ENCODE peak calls at places on chromosomes 5 and 9, in eight cellular contexts. H is NCI-H1694, N is T follicular helper cell, K is amygdala, S is fibroblast of lung, J is globus pallidus, Q is HCT116, G is NCI-H2029 treated with DMSO at 0.1 percent for 48 hours. P is an unnamed sample.
A peak's percentile ranks its signal among the peaks of the same experiment; 100 is the strongest.

GRCh38 chr9:21993893-21994525 is at the start of gene CDKN2A:
- DNase-seq in H (no peak), N (no peak), K (no peak), S (peak; percentile 62), J (no peak), Q (no peak), G (peak; percentile 35), P (no peak)

GRCh38 chr5:1285141-1285540 is 9.7 kb downstream of the TERT start:
- DNase-seq in H (no peak), N (no peak), K (no peak), S (no peak), J (no peak), Q (no peak), G (no peak), P (no peak)

GRCh38 chr9:87570000-87570834 is 72.5 kb downstream of the DAPK1 start:
- DNase-seq in H (no peak), N (no peak), K (no peak), S (peak; percentile 37), J (no peak), Q (no peak), G (peak; percentile 43), P (no peak)

GRCh38 chr9:33225319-33226152 is 14.4 kb upstream of the SPINK4 start:
- DNase-seq in H (peak; percentile 84), N (peak; percentile 57), K (no peak), S (peak; percentile 68), J (peak; percentile 57), Q (peak; percentile 68), G (peak; percentile 38), P (peak; percentile 36)

GRCh38 chr5:158273035-158273434 is 414.1 kb upstream of the CLINT1 start:
- DNase-seq in H (no peak), N (no peak), K (no peak), S (no peak), J (no peak), Q (no peak), G (no peak), P (no peak)

GRCh38 chr5:33850100-33850594 is 41.6 kb downstream of the ADAMTS12 start:
- DNase-seq in H (no peak), N (no peak), K (no peak), S (peak; percentile 86), J (no peak), Q (no peak), G (no peak), P (no peak)

GRCh38 chr9:98009437-98009836 is 26.3 kb downstream of the ANP32B start:
- DNase-seq in H (no peak), N (no peak), K (no peak), S (no peak), J (no peak), Q (no peak), G (no peak), P (no peak)

GRCh38 chr5:142618125-142618524 is 67.8 kb downstream of the FGF1 start:
- DNase-seq in H (no peak), N (no peak), K (no peak), S (peak; percentile 77), J (no peak), Q (no peak), G (no peak), P (no peak)

GRCh38 chr5:155008669-155009068 is 4.9 kb upstream of the KIF4B start:
- DNase-seq in H (no peak), N (no peak), K (no peak), S (peak; percentile 36), J (no peak), Q (peak; percentile 12), G (no peak), P (no peak)

GRCh38 chr5:58156977-58157701 is 302.7 kb downstream of the PLK2 start:
- DNase-seq in H (no peak), N (no peak), K (no peak), S (peak; percentile 82), J (no peak), Q (no peak), G (no peak), P (no peak)

GRCh38 chr9:136994885-136995224 is 1.5 kb downstream of the CLIC3 start:
- DNase-seq in H (no peak), N (no peak), K (no peak), S (no peak), J (no peak), Q (no peak), G (no peak), P (no peak)

GRCh38 chr9:134214766-134215394 is 50.5 kb upstream of the RNU6ATAC start:
- DNase-seq in H (no peak), N (no peak), K (no peak), S (no peak), J (no peak), Q (no peak), G (no peak), P (no peak)

GRCh38 chr9:124399323-124399962 is 15.8 kb downstream of the PSMB7 start:
- DNase-seq in H (no peak), N (no peak), K (no peak), S (peak; percentile 75), J (peak; percentile 41), Q (no peak), G (no peak), P (no peak)

GRCh38 chr9:124284940-124285441 is 27.2 kb downstream of the NEK6 start:
- DNase-seq in H (no peak), N (no peak), K (no peak), S (peak; percentile 83), J (peak; percentile 75), Q (no peak), G (no peak), P (no peak)

GRCh38 chr9:17082343-17082742 is 52.5 kb upstream of the CNTLN start:
- DNase-seq in H (no peak), N (no peak), K (no peak), S (peak; percentile 61), J (no peak), Q (no peak), G (no peak), P (peak; percentile 78)

GRCh38 chr5:218457-219289 is 553 bp downstream of the SDHA start:
- DNase-seq in H (no peak), N (no peak), K (no peak), S (peak; percentile 36), J (peak; percentile 28), Q (no peak), G (no peak), P (no peak)

GRCh38 chr5:175814676-175815075 is 56.7 kb upstream of the CPLX2 start:
- DNase-seq in H (peak; percentile 45), N (no peak), K (no peak), S (peak; percentile 78), J (no peak), Q (peak; percentile 64), G (no peak), P (no peak)

GRCh38 chr5:131795879-131796792 is 681 bp downstream of the FNIP1 start:
- DNase-seq in H (no peak), N (peak; percentile 10), K (peak; percentile 49), S (peak; percentile 55), J (peak; percentile 73), Q (no peak), G (no peak), P (no peak)

GRCh38 chr9:78668148-78668825 is 371.4 kb downstream of the PSAT1 start:
- DNase-seq in H (no peak), N (no peak), K (no peak), S (peak; percentile 39), J (no peak), Q (peak; percentile 34), G (no peak), P (no peak)

GRCh38 chr5:15585128-15585527 is 85.1 kb downstream of the FBXL7 start:
- DNase-seq in H (no peak), N (no peak), K (no peak), S (peak; percentile 76), J (no peak), Q (no peak), G (no peak), P (no peak)

GRCh38 chr5:90528704-90529233 is 615 bp downstream of the LYSMD3 start:
- DNase-seq in H (no peak), N (peak; percentile 26), K (no peak), S (peak; percentile 27), J (no peak), Q (no peak), G (no peak), P (no peak)

GRCh38 chr9:134643306-134643705 is 1.7 kb downstream of the COL5A1 start:
- DNase-seq in H (no peak), N (no peak), K (no peak), S (peak; percentile 48), J (no peak), Q (no peak), G (no peak), P (no peak)

GRCh38 chr5:16579142-16579541 is 37.7 kb downstream of the RETREG1 start:
- DNase-seq in H (no peak), N (no peak), K (no peak), S (no peak), J (peak; percentile 82), Q (no peak), G (peak; percentile 18), P (no peak)